ENCODE peak calls at places on chromosomes 7 and 10, in five cellular contexts. M is HepG2, E is NT2/D1, N is H1, O is GM12878. U is an unnamed sample.

GRCh38 chr7:30923009-30923773 is 11.5 kb downstream of the AQP1 start:
- DNase-seq in M (no peak), E (no peak), N (peak), O (no peak), U (no peak)

GRCh38 chr7:47944536-47945260 is 3.6 kb downstream of the PKD1L1 start:
- DNase-seq in M (no peak), E (no peak), N (no peak), O (no peak), U (no peak)

GRCh38 chr7:131503639-131504038 is 52.8 kb downstream of the PODXL start:
- DNase-seq in M (no peak), E (no peak), N (no peak), O (no peak), U (no peak)

GRCh38 chr10:131231323-131231964 is 80.1 kb downstream of the TCERG1L start:
- DNase-seq in M (no peak), E (no peak), N (no peak), O (no peak), U (no peak)

GRCh38 chr7:70238171-70238575 is 639.9 kb downstream of the AUTS2 start:
- DNase-seq in M (no peak), E (no peak), N (no peak), O (peak), U (peak)

GRCh38 chr7:28096713-28097112 is 83.9 kb downstream of the JAZF1 start:
- DNase-seq in M (peak), E (peak), N (no peak), O (peak), U (peak)

GRCh38 chr7:128221929-128222403 is 19.1 kb upstream of the LEP start:
- DNase-seq in M (no peak), E (no peak), N (no peak), O (no peak), U (no peak)

GRCh38 chr7:132577206-132578049 is 1.2 kb upstream of the PLXNA4 start:
- DNase-seq in M (no peak), E (peak), N (peak), O (no peak), U (peak)

GRCh38 chr7:17044868-17045267 is 163.1 kb upstream of the AGR3 start:
- DNase-seq in M (no peak), E (no peak), N (no peak), O (no peak), U (no peak)

GRCh38 chr10:33334839-33335549 is 527 bp upstream of the NRP1 start:
- DNase-seq in M (peak), E (peak), N (peak), O (no peak), U (peak)

GRCh38 chr10:78981970-78982281 is 86.8 kb upstream of the ZMIZ1 start:
- DNase-seq in M (peak), E (no peak), N (no peak), O (no peak), U (no peak)

GRCh38 chr7:135664046-135664589 is 1.8 kb downstream of the STMP1 start:
- DNase-seq in M (peak), E (no peak), N (no peak), O (no peak), U (no peak)

GRCh38 chr10:124875596-124875995 is 66.3 kb upstream of the ZRANB1 start:
- DNase-seq in M (no peak), E (no peak), N (no peak), O (no peak), U (no peak)

GRCh38 chr7:151226560-151226874 is 488 bp downstream of the ABCF2 start:
- DNase-seq in M (no peak), E (no peak), N (no peak), O (no peak), U (no peak)

GRCh38 chr10:110029448-110029847 is 21.7 kb downstream of the ADD3 start:
- DNase-seq in M (no peak), E (no peak), N (no peak), O (no peak), U (no peak)

GRCh38 chr7:107201795-107202450 is 33.1 kb downstream of the HBP1 start:
- DNase-seq in M (peak), E (peak), N (peak), O (no peak), U (peak)

GRCh38 chr10:124221356-124222297 is 128.2 kb upstream of the CHST15 start:
- DNase-seq in M (no peak), E (no peak), N (no peak), O (peak), U (no peak)

GRCh38 chr7:104894998-104895850 is 118.8 kb upstream of the KMT2E start:
- DNase-seq in M (no peak), E (no peak), N (no peak), O (peak), U (no peak)

GRCh38 chr10:59383436-59383835 is 21.1 kb upstream of the FAM13C start:
- DNase-seq in M (no peak), E (no peak), N (no peak), O (no peak), U (no peak)

GRCh38 chr7:18689535-18689934 is 194.0 kb downstream of the HDAC9 start:
- DNase-seq in M (no peak), E (no peak), N (no peak), O (no peak), U (no peak)

GRCh38 chr7:99707096-99707495 is 27.3 kb upstream of the CYP3A5 start:
- DNase-seq in M (no peak), E (no peak), N (no peak), O (no peak), U (no peak)

GRCh38 chr10:6083523-6084475 is 5.0 kb upstream of the RBM17 start:
- DNase-seq in M (no peak), E (no peak), N (no peak), O (no peak), U (no peak)

GRCh38 chr7:77450054-77450453 is 33.9 kb upstream of the GSAP start:
- DNase-seq in M (no peak), E (no peak), N (no peak), O (no peak), U (no peak)

GRCh38 chr7:66319373-66319979 is 114.3 kb downstream of the TPST1 start:
- DNase-seq in M (no peak), E (no peak), N (no peak), O (no peak), U (no peak)

GRCh38 chr10:607545-608196 is 81.8 kb downstream of the DIP2C start:
- DNase-seq in M (no peak), E (no peak), N (no peak), O (no peak), U (no peak)

GRCh38 chr7:36448781-36449379 is 59.2 kb downstream of the ANLN start:
- DNase-seq in M (peak), E (no peak), N (no peak), O (no peak), U (no peak)

GRCh38 chr10:4450981-4451501 is 375.0 kb upstream of the AKR1E2 start:
- DNase-seq in M (no peak), E (no peak), N (no peak), O (no peak), U (no peak)

GRCh38 chr7:74405191-74405898 is 48.4 kb upstream of the GTF2IRD1 start:
- DNase-seq in M (no peak), E (peak), N (peak), O (no peak), U (peak)

GRCh38 chr7:18179058-18179457 is 151.4 kb upstream of the PRPS1L1 start:
- DNase-seq in M (no peak), E (no peak), N (no peak), O (no peak), U (no peak)

GRCh38 chr7:8751557-8752231 is 318.3 kb downstream of the NXPH1 start:
- DNase-seq in M (no peak), E (no peak), N (no peak), O (no peak), U (no peak)

GRCh38 chr10:84429926-84430520 is 101.6 kb downstream of the CCSER2 start:
- DNase-seq in M (peak), E (peak), N (peak), O (peak), U (peak)

GRCh38 chr7:37329940-37330339 is 118.7 kb downstream of the ELMO1 start:
- DNase-seq in M (no peak), E (no peak), N (no peak), O (no peak), U (no peak)

GRCh38 chr10:117627561-117627960 is 85.0 kb downstream of the EMX2 start:
- DNase-seq in M (no peak), E (no peak), N (peak), O (no peak), U (no peak)

GRCh38 chr7:2018786-2019692 is 213.7 kb downstream of the MAD1L1 start:
- DNase-seq in M (no peak), E (no peak), N (no peak), O (no peak), U (no peak)

GRCh38 chr7:2024227-2024918 is 208.4 kb downstream of the MAD1L1 start:
- DNase-seq in M (peak), E (peak), N (no peak), O (no peak), U (no peak)

GRCh38 chr7:2019693-2020511 is 212.8 kb downstream of the MAD1L1 start:
- DNase-seq in M (no peak), E (no peak), N (no peak), O (no peak), U (no peak)

GRCh38 chr7:2022737-2023250 is 210.0 kb downstream of the MAD1L1 start:
- DNase-seq in M (no peak), E (no peak), N (no peak), O (no peak), U (no peak)

DNA sequence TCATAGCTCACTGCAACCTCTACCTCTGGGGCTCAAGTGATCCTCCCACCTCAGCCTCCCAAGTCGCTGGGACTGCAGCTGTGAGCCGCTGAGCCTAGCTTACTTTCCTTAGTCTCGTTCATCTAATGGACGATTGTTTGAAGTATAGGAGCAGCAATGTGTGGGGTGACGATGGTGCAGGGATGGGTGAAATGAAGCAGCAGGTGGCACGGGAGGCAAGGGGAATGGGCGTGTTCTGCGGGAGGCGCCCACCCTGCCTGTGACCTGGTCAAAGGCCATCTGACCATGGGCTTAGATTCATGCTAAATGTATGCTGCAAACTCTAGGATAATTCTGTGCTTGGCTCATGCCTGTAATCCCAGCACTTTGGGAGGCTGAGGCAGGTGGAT is 210.7 kb downstream of the MAD1L1 start:
- DNase-seq in M (no peak), E (no peak), N (no peak), O (no peak), U (no peak)
- TF ChIP-seq SUZ12 in M (no peak), E (no peak), N (no peak), O (no peak), U (no peak)

GRCh38 chr7:141333459-141333858 is 217.8 kb upstream of the AGK start:
- DNase-seq in M (no peak), E (peak), N (peak), O (no peak), U (peak)
- TF ChIP-seq SUZ12 in M (no peak), E (no peak), N (no peak), O (no peak), U (no peak)

GRCh38 chr10:30637881-30638467 is 8.4 kb upstream of the LYZL2 start:
- DNase-seq in M (peak), E (peak), N (no peak), O (no peak), U (no peak)
- TF ChIP-seq SUZ12 in M (no peak), E (no peak), N (no peak), O (no peak), U (no peak)

DNA sequence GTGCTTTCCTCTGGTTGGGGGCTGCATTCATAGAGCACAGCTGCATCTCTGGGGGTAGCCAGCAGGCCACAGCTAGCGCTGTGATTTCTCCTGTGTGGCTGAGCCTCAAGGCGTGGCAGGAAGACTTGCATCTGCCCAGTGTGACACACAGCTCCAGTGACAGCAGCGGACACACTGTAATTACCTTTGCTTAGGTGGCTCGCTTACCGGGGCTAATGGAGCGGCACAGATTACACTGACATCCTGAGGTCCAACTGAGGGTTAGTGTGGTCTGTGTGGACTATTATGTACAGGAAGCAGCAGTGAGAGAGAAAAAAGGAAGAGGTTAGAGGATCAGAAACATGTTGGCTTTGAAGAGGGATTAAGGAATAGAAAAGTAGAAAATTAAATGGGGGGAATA is 27.1 kb downstream of the ABCB4 start:
- DNase-seq in M (no peak), E (no peak), N (no peak), O (no peak), U (no peak)
- TF ChIP-seq SUZ12 in M (no peak), E (no peak), N (no peak), O (no peak), U (no peak)

U was measured in HEK293T.